ENCODE peak calls at places on chromosomes 11 and 22, in eight cellular contexts. G is Panc1; B is PC-3; Z is CD4-positive, CD25-positive, alpha-beta regulatory T cell; K is transverse colon; C is fibroblast of lung; E is GM23338; T is testis. S is an unnamed sample.

GRCh38 chr11:73851046-73851764 is 25.4 kb downstream of the COA4 start:
- DNase-seq in T (no peak), K (no peak), B (no peak), C (no peak), Z (no peak), E (no peak), G (no peak), S (no peak)

GRCh38 chr11:75068993-75069392 is 27.7 kb downstream of the OR2AT4 start:
- DNase-seq in C (no peak), T (no peak), K (no peak), B (no peak), E (no peak), G (no peak), Z (no peak), S (no peak)

GRCh38 chr11:73227571-73228211 is 9.6 kb downstream of the P2RY2 start:
- DNase-seq in Z (no peak), B (peak), T (no peak), E (peak), C (no peak), G (no peak), K (peak), S (no peak)

GRCh38 chr22:17924735-17925727 is 99.3 kb downstream of the MICAL3 start:
- DNase-seq in G (no peak), B (peak), T (no peak), K (no peak), Z (no peak), C (no peak), E (no peak), S (no peak)

GRCh38 chr22:28819253-28820096 is 19.1 kb upstream of the XBP1 start:
- DNase-seq in E (no peak), C (no peak), Z (no peak), K (peak), G (no peak), B (peak), T (no peak), S (peak)

GRCh38 chr11:11440149-11440548 is 87.1 kb upstream of the CSNK2A3 start:
- DNase-seq in G (no peak), Z (no peak), C (no peak), B (no peak), K (no peak), E (peak), T (no peak), S (no peak)

GRCh38 chr22:20105456-20106204 is 10.3 kb upstream of the RANBP1 start:
- DNase-seq in T (no peak), K (no peak), Z (no peak), B (no peak), E (no peak), G (no peak), C (no peak), S (no peak)

GRCh38 chr11:26143553-26144308 is 188.2 kb upstream of the ANO3 start:
- DNase-seq in Z (no peak), B (peak), G (no peak), E (peak), C (peak), K (no peak), T (no peak), S (no peak)

GRCh38 chr22:31337178-31337577 is 9.0 kb downstream of the PATZ1 start:
- DNase-seq in B (peak), T (no peak), G (no peak), K (no peak), E (no peak), C (no peak), Z (peak), S (no peak)

GRCh38 chr11:12529793-12530192 is 144.4 kb upstream of the TEAD1 start:
- DNase-seq in C (no peak), T (no peak), G (no peak), B (no peak), K (no peak), E (no peak), Z (no peak), S (no peak)

GRCh38 chr11:78575478-78575877 is 814 bp upstream of the NARS2 start:
- DNase-seq in Z (no peak), E (peak), B (no peak), K (no peak), T (no peak), C (no peak), G (no peak), S (no peak)

GRCh38 chr11:3853935-3854659 is 1.4 kb upstream of the STIM1 start:
- DNase-seq in Z (peak), G (no peak), C (no peak), T (peak), E (no peak), B (no peak), K (peak), S (no peak)

GRCh38 chr22:19876941-19877625 is 22.4 kb upstream of the GNB1L start:
- DNase-seq in B (no peak), G (no peak), E (no peak), K (no peak), Z (no peak), T (no peak), C (no peak), S (no peak)

GRCh38 chr11:9905562-9905961 is 241.7 kb downstream of the SWAP70 start:
- DNase-seq in Z (no peak), B (no peak), G (no peak), K (no peak), C (peak), E (peak), T (no peak), S (peak)

GRCh38 chr11:15969701-15970329 is 386.5 kb downstream of the SOX6 start:
- DNase-seq in K (no peak), C (peak), G (no peak), T (no peak), B (no peak), E (no peak), Z (no peak), S (no peak)

GRCh38 chr22:38397189-38398097 is 57.6 kb downstream of the KCNJ4 start:
- DNase-seq in G (no peak), T (no peak), Z (peak), E (peak), C (peak), K (peak), B (peak), S (peak)

GRCh38 chr22:26770624-26771023 is 113.2 kb downstream of the MIAT start:
- DNase-seq in G (no peak), K (no peak), T (no peak), E (no peak), B (no peak), C (peak), Z (no peak), S (no peak)

GRCh38 chr11:126305699-126306098 is 1.8 kb downstream of the DCPS start:
- DNase-seq in T (no peak), K (no peak), E (no peak), Z (peak), B (no peak), C (no peak), G (no peak), S (no peak)

GRCh38 chr11:35412285-35412684 is 7.1 kb downstream of the SLC1A2 start:
- DNase-seq in G (no peak), B (peak), C (peak), T (no peak), Z (no peak), E (peak), K (no peak), S (peak)

GRCh38 chr11:2260491-2261364 is 9.7 kb downstream of the ASCL2 start:
- DNase-seq in Z (no peak), B (no peak), G (no peak), C (no peak), T (peak), E (no peak), K (no peak), S (no peak)

GRCh38 chr11:110479445-110480101 is 49.8 kb downstream of the FDX1 start:
- DNase-seq in Z (no peak), C (peak), G (no peak), E (no peak), B (no peak), T (no peak), K (no peak), S (no peak)

GRCh38 chr11:122181372-122181771 is 65.4 kb upstream of the BLID start:
- DNase-seq in C (no peak), Z (no peak), K (no peak), T (no peak), E (no peak), G (no peak), B (no peak), S (no peak)

GRCh38 chr11:130068546-130068985 is 1.1 kb upstream of the APLP2 start:
- DNase-seq in B (no peak), T (peak), G (no peak), K (no peak), C (no peak), E (peak), Z (no peak), S (no peak)

GRCh38 chr11:12179521-12179920 is 69.1 kb downstream of the MICAL2 start:
- DNase-seq in B (no peak), C (no peak), K (no peak), E (no peak), Z (no peak), T (no peak), G (no peak), S (no peak)

GRCh38 chr22:46547883-46548244 is 10.4 kb upstream of the CELSR1 start:
- DNase-seq in B (peak), T (peak), Z (no peak), C (peak), E (no peak), K (peak), G (no peak), S (no peak)

GRCh38 chr11:108743851-108744250 is 79.0 kb downstream of the DDX10 start:
- DNase-seq in G (no peak), Z (no peak), B (no peak), K (no peak), E (no peak), C (peak), T (no peak), S (no peak)

GRCh38 chr11:33722579-33723234 is 13.5 kb downstream of the CD59 start:
- DNase-seq in G (no peak), E (no peak), Z (peak), T (no peak), C (peak), B (peak), K (no peak), S (peak)

GRCh38 chr11:102341844-102342318 is 5.1 kb upstream of the BIRC2 start:
- DNase-seq in K (peak), E (peak), Z (peak), C (peak), T (peak), B (peak), G (no peak), S (peak)

GRCh38 chr11:7637447-7638157 is 35.7 kb downstream of the CYB5R2 start:
- DNase-seq in E (no peak), Z (no peak), K (no peak), C (peak), T (peak), G (no peak), B (peak), S (no peak)

GRCh38 chr11:97557399-97557798 is 1167.6 kb downstream of the JRKL start:
- DNase-seq in B (peak), C (no peak), T (no peak), E (no peak), Z (no peak), K (no peak), G (no peak), S (no peak)

GRCh38 chr11:120004723-120005122 is 133.2 kb downstream of the TRIM29 start:
- DNase-seq in Z (no peak), C (no peak), K (no peak), E (no peak), G (no peak), T (no peak), B (no peak), S (no peak)

GRCh38 chr11:32829680-32830412 is at the start of gene PRRG4:
- DNase-seq in K (peak), Z (peak), T (peak), B (peak), C (peak), E (peak), G (no peak), S (no peak)

DNA sequence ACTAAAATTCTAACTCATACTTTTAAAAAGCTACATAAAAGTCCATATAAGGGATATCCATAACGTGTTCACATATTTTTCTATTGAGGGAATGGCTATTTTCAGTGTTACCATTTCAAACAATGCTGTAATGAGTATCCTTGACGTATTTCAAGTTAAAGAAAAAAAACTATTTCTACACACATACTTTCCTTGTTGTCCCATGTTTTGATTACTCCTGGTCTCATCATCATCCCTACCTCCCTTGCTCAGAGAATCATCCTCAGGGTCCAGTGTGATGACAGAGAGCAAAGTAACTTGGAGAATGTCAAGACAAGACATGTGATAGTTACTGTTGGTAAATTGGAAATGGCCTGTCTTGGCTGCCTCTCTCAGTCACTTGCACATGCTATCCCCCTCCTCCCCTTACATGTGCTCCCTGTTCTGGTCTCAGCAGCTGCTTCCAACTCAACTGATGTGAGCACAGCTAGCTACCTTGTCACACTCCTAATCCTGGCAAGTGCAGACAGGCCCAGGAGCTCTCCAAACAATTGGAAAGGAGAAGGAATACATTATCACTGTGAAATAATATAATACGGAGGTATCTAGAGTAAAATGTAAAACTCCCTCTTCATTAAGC is 21.8 kb downstream of the NUMA1 start:
- DNase-seq in T (no peak), C (peak), E (no peak), B (no peak), Z (no peak), G (no peak), K (no peak), S (no peak)
- H3K27ac ChIP-seq in T (no peak), C (no peak), E (no peak), B (no peak), Z (no peak), G (no peak), K (no peak), S (no peak)

GRCh38 chr11:48012051-48012391 is 31.7 kb downstream of the PTPRJ start:
- DNase-seq in Z (peak), B (no peak), E (no peak), T (no peak), G (no peak), C (no peak), K (no peak), S (no peak)
- H3K27ac ChIP-seq in Z (peak), B (no peak), E (no peak), T (no peak), G (no peak), C (no peak), K (no peak), S (peak)

GRCh38 chr22:36431977-36432376 is 44.2 kb upstream of the MYH9 start:
- DNase-seq in K (no peak), G (no peak), B (no peak), C (no peak), E (no peak), T (no peak), Z (no peak), S (no peak)
- H3K27ac ChIP-seq in K (peak), G (peak), B (no peak), C (no peak), E (peak), T (no peak), Z (no peak), S (peak)

GRCh38 chr11:111870887-111871692 is at the start of gene ALG9:
- DNase-seq in G (peak), C (peak), B (peak), K (peak), T (peak), Z (peak), E (peak), S (peak)
- H3K27ac ChIP-seq in G (peak), C (peak), B (peak), K (peak), T (peak), Z (peak), E (peak), S (peak)

GRCh38 chr22:36182056-36182455 is 19.6 kb downstream of the APOL4 start:
- DNase-seq in Z (no peak), B (no peak), C (peak), G (no peak), K (no peak), E (no peak), T (no peak), S (no peak)

GRCh38 chr22:36184433-36185035 is 17.1 kb downstream of the APOL4 start:
- DNase-seq in T (no peak), E (no peak), C (peak), G (no peak), K (no peak), B (no peak), Z (no peak), S (no peak)

GRCh38 chr22:36183446-36183845 is 18.2 kb downstream of the APOL4 start:
- DNase-seq in G (no peak), C (no peak), E (no peak), Z (no peak), K (no peak), B (no peak), T (no peak), S (no peak)

GRCh38 chr22:36182871-36183270 is 18.7 kb downstream of the APOL4 start:
- DNase-seq in Z (no peak), B (no peak), C (no peak), E (no peak), T (no peak), G (no peak), K (no peak), S (no peak)

GRCh38 chr22:36185828-36186624 is 15.6 kb downstream of the APOL4 start:
- DNase-seq in Z (no peak), T (no peak), C (no peak), G (no peak), B (no peak), K (no peak), E (no peak), S (no peak)
- H3K27ac ChIP-seq in Z (no peak), T (no peak), C (no peak), G (no peak), B (no peak), K (no peak), E (no peak), S (no peak)

DNA sequence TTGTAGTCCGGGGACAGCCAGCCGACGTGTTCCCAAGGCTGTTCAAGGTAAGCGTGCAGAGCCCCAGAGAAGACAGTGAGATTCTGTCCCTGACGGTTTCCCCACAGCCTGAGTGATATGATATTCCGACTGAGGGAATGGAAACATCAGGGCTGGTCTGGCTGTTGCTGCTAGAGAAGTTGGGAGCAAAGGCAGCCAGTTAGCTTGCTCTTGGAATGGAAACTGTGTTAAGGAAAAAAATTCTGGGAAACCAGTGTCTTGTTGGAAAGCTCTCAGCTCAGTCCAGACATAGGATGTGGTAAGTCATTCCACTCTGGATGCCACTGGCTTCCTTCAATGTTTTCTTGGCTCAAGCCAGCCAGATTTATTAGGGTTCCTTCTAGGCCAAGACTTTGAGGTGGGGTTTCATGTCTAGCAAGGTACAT is 8.8 kb downstream of the CRY2 start:
- DNase-seq in K (no peak), B (no peak), Z (no peak), C (peak), G (no peak), T (no peak), E (no peak), S (no peak)
- H3K27ac ChIP-seq in K (peak), B (no peak), Z (no peak), C (peak), G (no peak), T (peak), E (no peak), S (no peak)

DNA sequence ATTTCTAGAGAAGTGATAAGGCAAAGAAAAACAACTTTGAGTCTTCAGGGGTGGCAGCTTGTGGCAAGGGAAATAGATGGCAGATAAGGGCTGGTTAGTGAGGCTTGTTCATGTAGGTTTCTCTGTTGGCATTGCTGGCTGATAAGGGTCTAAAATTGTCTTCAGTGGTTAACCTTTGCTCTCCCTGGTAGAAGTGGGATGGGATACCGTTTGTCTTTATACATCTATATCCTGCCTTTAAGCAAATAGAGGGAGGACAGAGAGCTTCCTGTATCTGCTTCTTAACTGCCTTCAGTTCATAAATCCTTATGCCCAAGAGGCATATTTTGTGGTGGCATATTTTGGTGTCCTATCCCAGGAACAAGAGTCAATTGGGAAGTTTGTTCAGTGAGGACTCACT is 57.1 kb downstream of the TRAF6 start:
- DNase-seq in T (no peak), E (no peak), Z (peak), K (no peak), G (no peak), C (no peak), B (peak), S (no peak)
- H3K27ac ChIP-seq in T (no peak), E (no peak), Z (no peak), K (peak), G (no peak), C (no peak), B (peak), S (peak)

DNA sequence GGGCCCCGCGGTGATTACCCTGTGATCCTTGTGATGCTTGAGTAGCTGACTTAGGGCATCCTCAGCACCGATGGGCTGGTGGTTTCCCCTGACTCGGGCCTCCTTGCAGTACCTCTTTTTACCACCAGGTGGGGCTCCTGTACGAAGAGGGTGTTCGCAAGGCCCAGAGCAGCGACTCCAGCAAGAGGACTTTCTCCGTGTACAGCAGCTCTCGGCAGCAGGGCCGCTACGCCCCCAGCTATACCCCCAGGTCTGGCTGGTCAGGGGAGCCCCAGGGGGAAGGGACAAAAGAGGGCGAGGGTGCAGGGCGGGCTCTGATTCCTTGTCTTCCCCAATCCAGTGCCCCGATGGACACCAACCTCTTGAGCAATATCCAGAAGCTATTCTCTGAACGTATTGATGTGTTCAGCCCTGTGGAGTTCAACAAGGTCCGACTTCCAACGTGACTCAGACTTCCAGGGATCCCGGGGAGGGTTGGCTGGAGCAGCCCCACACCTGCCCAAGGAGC is 1.3 kb upstream of the TM7SF2 start:
- DNase-seq in K (peak), Z (peak), T (peak), B (peak), G (peak), E (peak), C (peak), S (peak)
- H3K27ac ChIP-seq in K (peak), Z (peak), T (no peak), B (no peak), G (peak), E (no peak), C (no peak), S (no peak)

GRCh38 chr22:44455151-44455962 is 42.7 kb downstream of the RTL6 start:
- DNase-seq in G (no peak), C (no peak), T (peak), E (no peak), B (peak), K (peak), Z (peak), S (no peak)
- H3K27ac ChIP-seq in G (no peak), C (no peak), T (no peak), E (no peak), B (no peak), K (no peak), Z (peak), S (no peak)

GRCh38 chr11:116194156-116194904 is 578.5 kb downstream of the BUD13 start:
- DNase-seq in K (no peak), C (no peak), B (no peak), G (no peak), E (no peak), T (no peak), Z (no peak), S (no peak)
- H3K27ac ChIP-seq in K (no peak), C (no peak), B (no peak), G (no peak), E (no peak), T (no peak), Z (no peak), S (no peak)